ENCODE peak calls at places on chromosomes 1 and 21, in four cellular contexts. J is stimulated activated CD8-positive, alpha-beta memory T cell treated with anti-CD3 and anti-CD28 coated beads, Interleukin-2, amount 100 ng/mL, for 1 hour; E is smooth muscle cell of the brain vasculature; H is activated T-helper 1 cell treated with anti-CD3 and anti-CD28 coated beads, Interleukin-2, amount 50 U/mL, for 16 hours. X is an unnamed sample.

GRCh38 chr1:208219659-208220282 is 24.4 kb downstream of the PLXNA2 start:
- DNase-seq in H (no peak), E (no peak), J (no peak), X (no peak)

GRCh38 chr1:198118136-198118535 is 38.7 kb upstream of the NEK7 start:
- DNase-seq in J (no peak), E (peak), H (no peak), X (no peak)

GRCh38 chr1:14366361-14367018 is 232.0 kb upstream of the KAZN start:
- DNase-seq in H (no peak), J (no peak), E (no peak), X (no peak)

GRCh38 chr1:159091547-159092397 is 15.2 kb upstream of the AIM2 start:
- DNase-seq in J (no peak), H (no peak), E (no peak), X (no peak)

GRCh38 chr1:219940707-219941106 is 12.3 kb upstream of the SLC30A10 start:
- DNase-seq in E (peak), H (no peak), J (no peak), X (no peak)

GRCh38 chr1:228937851-228938247 is 202.6 kb downstream of the RHOU start:
- DNase-seq in H (no peak), E (no peak), J (no peak), X (no peak)

GRCh38 chr1:40004857-40005256 is 35.7 kb upstream of the CAP1 start:
- DNase-seq in J (no peak), E (no peak), H (no peak), X (peak)

GRCh38 chr1:36880155-36881070 is 153.9 kb downstream of the GRIK3 start:
- DNase-seq in J (no peak), E (no peak), H (no peak), X (peak)

GRCh38 chr1:97791251-97791650 is 129.6 kb downstream of the DPYD start:
- DNase-seq in J (no peak), H (no peak), E (no peak), X (no peak)

GRCh38 chr1:160071289-160071688 is 1.3 kb upstream of the KCNJ10 start:
- DNase-seq in H (no peak), E (no peak), J (no peak), X (no peak)

GRCh38 chr1:110675060-110675791 is 486 bp upstream of the KCNA3 start:
- DNase-seq in E (no peak), H (no peak), J (no peak), X (no peak)

GRCh38 chr1:52195161-52195560 is 53.3 kb downstream of the ZFYVE9 start:
- DNase-seq in E (no peak), H (no peak), J (no peak), X (no peak)

GRCh38 chr1:113940365-113941244 is 11.5 kb downstream of the HIPK1 start:
- DNase-seq in J (peak), H (no peak), E (no peak), X (no peak)

GRCh38 chr21:39377444-39378050 is 28.7 kb upstream of the HMGN1 start:
- DNase-seq in E (no peak), H (no peak), J (no peak), X (no peak)

GRCh38 chr1:94974824-94975223 is 47.9 kb upstream of the CNN3 start:
- DNase-seq in J (no peak), E (no peak), H (no peak), X (no peak)

GRCh38 chr1:110130113-110130591 is 17.9 kb downstream of the UBL4B start:
- DNase-seq in J (no peak), E (no peak), H (no peak), X (no peak)

GRCh38 chr1:63861055-63861691 is 87.4 kb downstream of the ROR1 start:
- DNase-seq in E (no peak), J (no peak), H (no peak), X (no peak)

GRCh38 chr1:214840366-214840765 is 237.4 kb downstream of the CENPF start:
- DNase-seq in E (no peak), H (no peak), J (no peak), X (no peak)

GRCh38 chr1:27686223-27686990 is 14.4 kb upstream of the IFI6 start:
- DNase-seq in J (no peak), E (no peak), H (no peak), X (no peak)

GRCh38 chr1:154546264-154547043 is 12.0 kb downstream of the UBE2Q1 start:
- DNase-seq in H (no peak), J (peak), E (peak), X (no peak)

GRCh38 chr1:214445201-214445600 is 106.2 kb downstream of the PTPN14 start:
- DNase-seq in E (no peak), J (no peak), H (no peak), X (no peak)

GRCh38 chr1:5706239-5706638 is 286.0 kb downstream of the NPHP4 start:
- DNase-seq in H (no peak), J (no peak), E (no peak), X (no peak)

GRCh38 chr1:167090289-167090942 is at the start of gene GPA33:
- DNase-seq in H (no peak), J (no peak), E (no peak), X (no peak)

GRCh38 chr1:116134178-116134773 is 23.1 kb downstream of the MAB21L3 start:
- DNase-seq in J (no peak), H (no peak), E (no peak), X (peak)

GRCh38 chr1:233480198-233480597 is 133.7 kb upstream of the KCNK1 start:
- DNase-seq in E (no peak), H (no peak), J (no peak), X (no peak)

GRCh38 chr1:244963231-244963826 is 99.0 kb upstream of the HNRNPU start:
- DNase-seq in H (no peak), J (no peak), E (no peak), X (no peak)

GRCh38 chr1:63817700-63818099 is 43.9 kb downstream of the ROR1 start:
- DNase-seq in H (no peak), E (no peak), J (no peak), X (no peak)

GRCh38 chr1:16356867-16357266 is 4.6 kb upstream of the FBXO42 start:
- DNase-seq in E (no peak), H (no peak), J (no peak), X (no peak)

GRCh38 chr1:42334240-42335049 is 590 bp downstream of the FOXJ3 start:
- DNase-seq in J (peak), E (no peak), H (no peak), X (no peak)

GRCh38 chr1:3192825-3193224 is 123.8 kb downstream of the PRDM16 start:
- DNase-seq in J (no peak), E (no peak), H (no peak), X (no peak)

GRCh38 chr1:203671047-203671446 is 44.4 kb downstream of the ATP2B4 start:
- DNase-seq in E (no peak), J (no peak), H (no peak), X (no peak)

GRCh38 chr1:169060906-169061683 is 45.4 kb upstream of the ATP1B1 start:
- DNase-seq in H (no peak), E (no peak), J (no peak), X (no peak)

GRCh38 chr1:172401907-172402306 is 18.6 kb upstream of the C1orf105 start:
- DNase-seq in E (no peak), H (no peak), J (no peak), X (no peak)

GRCh38 chr1:160081261-160081936 is at the start of gene KCNJ9:
- DNase-seq in H (no peak), E (no peak), J (no peak), X (no peak)

GRCh38 chr1:217373761-217374701 is 256.9 kb downstream of the GPATCH2 start:
- DNase-seq in J (no peak), H (no peak), E (no peak), X (no peak)

X was measured in osteocyte.